ENCODE peak calls at places on chromosomes 5 and 9, in eight cellular contexts. M, K, G, C, F, H, S and U are unnamed samples.

GRCh38 chr9:136342191-136343120 is 15.1 kb downstream of the GPSM1 start:
- DNase-seq in K (peak), M (peak), H (peak), C (no peak), S (peak), F (peak), G (peak), U (peak)

GRCh38 chr5:758698-759053 is 25.9 kb downstream of the ZDHHC11B start:
- DNase-seq in F (no peak), G (no peak), S (no peak), H (no peak), M (no peak), K (no peak), C (peak), U (no peak)

GRCh38 chr9:84573098-84573497 is 96.4 kb upstream of the NTRK2 start:
- DNase-seq in G (no peak), K (no peak), C (no peak), F (no peak), H (no peak), S (no peak), M (no peak), U (no peak)

GRCh38 chr5:5079871-5080270 is 60.3 kb upstream of the ADAMTS16 start:
- DNase-seq in F (no peak), C (no peak), H (no peak), G (no peak), K (no peak), S (no peak), M (no peak), U (no peak)

GRCh38 chr9:19935422-19935821 is 146.6 kb upstream of the SLC24A2 start:
- DNase-seq in K (no peak), S (no peak), F (no peak), H (no peak), M (no peak), C (no peak), G (no peak), U (no peak)

GRCh38 chr9:2655411-2655901 is 33.9 kb downstream of the VLDLR start:
- DNase-seq in K (peak), F (peak), C (no peak), M (peak), H (no peak), G (no peak), S (peak), U (no peak)

GRCh38 chr9:134134949-134135342 is 936 bp upstream of the WDR5 start:
- DNase-seq in H (no peak), K (no peak), M (no peak), G (no peak), F (no peak), S (no peak), C (no peak), U (no peak)

GRCh38 chr9:136611119-136611518 is 51.6 kb upstream of the EGFL7 start:
- DNase-seq in G (no peak), K (no peak), M (no peak), H (no peak), S (no peak), F (no peak), C (no peak), U (no peak)

GRCh38 chr5:135473956-135474670 is 22.0 kb upstream of the TIFAB start:
- DNase-seq in S (no peak), K (no peak), H (no peak), M (no peak), C (no peak), G (no peak), F (no peak), U (no peak)

GRCh38 chr5:39053189-39053588 is 21.0 kb downstream of the RICTOR start:
- DNase-seq in S (no peak), K (no peak), G (no peak), F (no peak), M (no peak), C (no peak), H (no peak), U (no peak)

GRCh38 chr5:65625743-65626142 is 916 bp downstream of the SHLD3 start:
- DNase-seq in H (no peak), K (no peak), G (no peak), S (no peak), C (no peak), F (no peak), M (no peak), U (no peak)

GRCh38 chr5:36066540-36067210 is at the start of gene UGT3A2:
- DNase-seq in F (no peak), G (no peak), H (no peak), M (no peak), K (no peak), S (no peak), C (no peak), U (no peak)

GRCh38 chr5:118533923-118534322 is 454.4 kb downstream of the DTWD2 start:
- DNase-seq in K (no peak), F (no peak), H (no peak), G (no peak), C (no peak), M (no peak), S (no peak), U (no peak)

GRCh38 chr9:97891736-97892135 is 30.6 kb downstream of the TRMO start:
- DNase-seq in F (peak), M (no peak), H (no peak), S (no peak), G (no peak), C (no peak), K (no peak), U (no peak)
- TF ChIP-seq CTCF in F (no peak), M (no peak), H (no peak), S (no peak), G (no peak), C (no peak), K (no peak), U (no peak)

GRCh38 chr5:171395042-171395441 is 7.4 kb downstream of the NPM1 start:
- DNase-seq in F (no peak), K (no peak), H (no peak), M (no peak), C (no peak), G (no peak), S (no peak), U (no peak)

GRCh38 chr5:171390883-171391677 is 3.4 kb downstream of the NPM1 start:
- DNase-seq in K (no peak), M (no peak), G (no peak), F (no peak), S (no peak), C (no peak), H (no peak), U (no peak)

GRCh38 chr5:171388816-171389168 is 1.1 kb downstream of the NPM1 start:
- DNase-seq in M (no peak), H (no peak), F (no peak), S (no peak), C (no peak), G (no peak), K (no peak), U (no peak)

GRCh38 chr5:171392585-171393159 is 5.0 kb downstream of the NPM1 start:
- DNase-seq in G (no peak), F (no peak), M (no peak), C (no peak), K (no peak), S (no peak), H (no peak), U (no peak)

GRCh38 chr5:171391996-171392577 is 4.4 kb downstream of the NPM1 start:
- DNase-seq in K (no peak), M (no peak), H (no peak), F (no peak), C (no peak), S (no peak), G (no peak), U (no peak)
- TF ChIP-seq CTCF in K (no peak), M (no peak), H (no peak), F (no peak), C (no peak), S (no peak), G (no peak), U (no peak)

DNA sequence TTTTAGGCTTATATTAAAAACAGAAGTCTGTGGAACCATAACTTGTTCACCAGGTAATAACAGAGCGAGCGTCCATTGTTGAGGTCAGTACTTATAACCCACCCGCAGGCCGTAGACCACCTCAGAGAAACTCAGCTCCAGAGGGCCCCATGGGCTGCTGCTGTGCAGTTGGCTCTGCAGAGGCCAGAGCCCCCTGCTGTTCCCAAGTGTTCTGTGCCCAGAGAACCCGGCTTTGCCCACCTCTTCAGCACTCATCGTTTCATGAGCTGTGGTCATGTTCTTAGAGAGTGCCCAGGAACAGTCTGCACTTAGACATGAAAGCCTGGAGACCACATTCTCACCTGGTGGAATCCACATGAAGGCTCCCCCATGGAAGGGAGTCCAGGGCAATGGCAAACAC is 50.4 kb upstream of the SLC2A8 start:
- DNase-seq in C (no peak), M (no peak), F (no peak), H (no peak), G (no peak), K (no peak), S (no peak), U (no peak)
- TF ChIP-seq CTCF in C (no peak), M (no peak), F (peak), H (no peak), G (peak), K (peak), S (peak), U (no peak)

GRCh38 chr9:98773721-98774120 is 22.6 kb downstream of the ANKS6 start:
- DNase-seq in G (no peak), M (no peak), H (no peak), C (no peak), K (no peak), F (no peak), S (no peak), U (no peak)

GRCh38 chr9:98777618-98778017 is 18.7 kb downstream of the ANKS6 start:
- DNase-seq in G (no peak), H (no peak), C (no peak), K (no peak), M (no peak), S (no peak), F (no peak), U (no peak)

GRCh38 chr9:98775831-98776441 is 20.4 kb downstream of the ANKS6 start:
- DNase-seq in S (peak), M (peak), K (peak), H (no peak), G (peak), C (no peak), F (peak), U (no peak)

GRCh38 chr9:98772364-98773155 is 23.8 kb downstream of the ANKS6 start:
- DNase-seq in H (no peak), G (no peak), K (no peak), C (no peak), S (no peak), F (no peak), M (no peak), U (no peak)

DNA sequence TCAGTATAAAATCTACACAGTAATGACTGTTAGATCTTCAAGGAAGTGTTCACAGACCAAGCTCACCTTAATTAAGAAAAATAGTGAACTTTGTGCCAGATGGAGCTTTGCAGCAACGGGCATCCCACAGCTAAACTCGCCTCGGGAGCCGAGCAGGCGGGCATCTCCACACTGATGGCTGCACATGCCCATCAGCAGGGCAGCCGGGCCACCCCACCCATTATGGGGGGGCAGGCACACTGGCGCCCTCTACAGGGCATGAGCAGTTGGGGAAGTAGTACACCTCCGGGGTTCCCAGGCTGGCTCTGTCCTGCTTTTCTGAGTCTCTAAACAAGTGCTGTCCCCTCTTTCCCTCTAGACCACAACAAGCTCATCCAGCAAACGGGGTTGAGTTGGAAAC is 21.6 kb downstream of the ANKS6 start:
- DNase-seq in C (no peak), K (no peak), F (peak), G (no peak), M (no peak), S (no peak), H (no peak), U (no peak)
- TF ChIP-seq CTCF in C (no peak), K (peak), F (peak), G (peak), M (peak), S (peak), H (no peak), U (no peak)